ENCODE peak calls at places on chromosomes 6 and 20, in seven cellular contexts. W is H7; R is progenitor cell of endocrine pancreas; X is stimulated activated CD4-positive, alpha-beta T cell treated with anti-CD3 and anti-CD28 coated beads, Interleukin-2, amount 100 ng/mL, for 48 hours; K is D721Med; G is lower lobe of right lung; C is effector CD4-positive, alpha-beta T cell. J is an unnamed sample.

GRCh38 chr6:139587469-139587868 is 213.0 kb upstream of the CITED2 start:
- DNase-seq in C (no peak), W (no peak), G (no peak), X (no peak), K (no peak), R (no peak), J (no peak)

GRCh38 chr20:51160011-51160410 is 137.1 kb upstream of the KCNG1 start:
- DNase-seq in C (no peak), W (no peak), R (no peak), G (no peak), K (no peak), X (no peak), J (peak)

GRCh38 chr6:26175428-26176181 is 88.4 kb downstream of the HFE start:
- DNase-seq in X (peak), W (peak), R (no peak), C (no peak), G (no peak), K (no peak), J (no peak)

GRCh38 chr6:33683051-33683571 is 28.4 kb downstream of the UQCC2 start:
- DNase-seq in X (no peak), G (no peak), R (no peak), C (no peak), W (peak), K (no peak), J (no peak)

GRCh38 chr6:133983099-133983939 is 30.3 kb downstream of the TBPL1 start:
- DNase-seq in G (peak), C (peak), X (peak), W (no peak), R (no peak), K (no peak), J (no peak)

GRCh38 chr6:5082487-5083306 is 2.4 kb upstream of the PPP1R3G start:
- DNase-seq in R (no peak), K (no peak), X (no peak), C (no peak), G (no peak), W (no peak), J (no peak)

GRCh38 chr6:85157266-85157665 is 292.6 kb upstream of the NT5E start:
- DNase-seq in K (no peak), C (no peak), X (no peak), R (no peak), G (no peak), W (no peak), J (no peak)

GRCh38 chr6:21508753-21509152 is 84.8 kb upstream of the SOX4 start:
- DNase-seq in W (no peak), X (no peak), G (no peak), K (no peak), C (no peak), R (no peak), J (no peak)

GRCh38 chr20:60210779-60211617 is 252.8 kb downstream of the CDH26 start:
- DNase-seq in R (peak), G (peak), K (no peak), X (peak), W (peak), C (peak), J (peak)

GRCh38 chr6:84847349-84848160 is 83.2 kb upstream of the TBX18 start:
- DNase-seq in X (no peak), G (no peak), R (no peak), W (no peak), C (no peak), K (no peak), J (no peak)

GRCh38 chr6:164178933-164179332 is 764.4 kb downstream of the QKI start:
- DNase-seq in C (no peak), K (no peak), X (no peak), W (no peak), R (no peak), G (no peak), J (no peak)

GRCh38 chr20:835220-836045 is 1.9 kb downstream of the FAM110A start:
- DNase-seq in C (no peak), K (no peak), R (no peak), W (no peak), X (no peak), G (no peak), J (no peak)

GRCh38 chr6:90818163-90818562 is 231.3 kb upstream of the MAP3K7 start:
- DNase-seq in R (no peak), X (no peak), K (no peak), W (no peak), G (no peak), C (no peak), J (no peak)

GRCh38 chr6:131685266-131685780 is 15.9 kb downstream of the OR2A4 start:
- DNase-seq in G (no peak), X (no peak), R (no peak), W (no peak), K (no peak), C (no peak), J (no peak)

GRCh38 chr6:64280569-64280968 is 645.0 kb downstream of the PHF3 start:
- DNase-seq in W (no peak), C (no peak), K (no peak), X (no peak), G (no peak), R (peak), J (no peak)

GRCh38 chr6:124633655-124634054 is 328.6 kb upstream of the RNF217 start:
- DNase-seq in K (no peak), R (no peak), X (no peak), G (no peak), C (no peak), W (no peak), J (no peak)

J was measured in type B pancreatic cell.